ENCODE peak calls at places on chromosomes 11 and 22, in nine cellular contexts. H, M, P, K, C, I, F, S and G are unnamed samples.
A peak's percentile ranks its signal among the peaks of the same experiment; 100 is the strongest.

GRCh38 chr11:101127699-101128570 is 1.7 kb downstream of the PGR start:
- DNase-seq in H (peak; percentile 21), M (no peak), P (no peak), K (peak; percentile 23), C (no peak), I (no peak), F (no peak), S (peak; percentile 24), G (no peak)

GRCh38 chr11:66842501-66842895 is 743 bp upstream of the RCE1 start:
- DNase-seq in H (peak; percentile 20), M (no peak), P (no peak), K (no peak), C (no peak), I (no peak), F (no peak), S (no peak), G (no peak)

GRCh38 chr22:23152238-23153114 is 7.2 kb downstream of the RAB36 start:
- DNase-seq in H (no peak), M (no peak), P (no peak), K (no peak), C (no peak), I (no peak), F (no peak), S (no peak), G (no peak)

GRCh38 chr11:11605181-11605580 is 16.6 kb downstream of the GALNT18 start:
- DNase-seq in H (no peak), M (no peak), P (no peak), K (no peak), C (no peak), I (no peak), F (no peak), S (no peak), G (no peak)

GRCh38 chr11:45089251-45089650 is 57.2 kb upstream of the PRDM11 start:
- DNase-seq in H (peak; percentile 52), M (peak; percentile 99), P (peak; percentile 84), K (no peak), C (peak; percentile 85), I (peak; percentile 95), F (peak; percentile 86), S (peak; percentile 88), G (peak; percentile 68)

GRCh38 chr11:19789245-19789644 is 76.6 kb downstream of the NAV2 start:
- DNase-seq in H (no peak), M (no peak), P (no peak), K (no peak), C (no peak), I (no peak), F (no peak), S (no peak), G (no peak)

GRCh38 chr22:24431309-24432034 is 4.1 kb downstream of the ADORA2A start:
- DNase-seq in H (no peak), M (no peak), P (no peak), K (no peak), C (no peak), I (no peak), F (no peak), S (no peak), G (no peak)

GRCh38 chr11:40797981-40798380 is 661.5 kb downstream of the LRRC4C start:
- DNase-seq in H (no peak), M (no peak), P (peak; percentile 31), K (no peak), C (peak; percentile 59), I (no peak), F (no peak), S (no peak), G (no peak)

GRCh38 chr11:120432056-120433018 is 79.2 kb upstream of the GRIK4 start:
- DNase-seq in H (peak; percentile 26), M (peak; percentile 99), P (peak; percentile 99), K (no peak), C (peak; percentile 100), I (peak; percentile 99), F (peak; percentile 6), S (no peak), G (peak; percentile 98)

GRCh38 chr22:39427751-39428596 is 28.4 kb downstream of the TAB1 start:
- DNase-seq in H (no peak), M (no peak), P (no peak), K (peak; percentile 39), C (no peak), I (no peak), F (no peak), S (no peak), G (no peak)
- H3K4me3 ChIP-seq in H (no peak overlapping the region), M (no peak overlapping the region), P (no peak overlapping the region), K (no peak overlapping the region), C (no peak overlapping the region), I (no peak overlapping the region), F (no peak overlapping the region), S (no peak overlapping the region), G (no peak overlapping the region)

GRCh38 chr11:64874308-64874707 is 4.1 kb downstream of the EHD1 start:
- DNase-seq in H (no peak), M (no peak), P (peak; percentile 52), K (peak; percentile 83), C (no peak), I (no peak), F (no peak), S (no peak), G (no peak)

GRCh38 chr11:64876226-64876750 is 2.1 kb downstream of the EHD1 start:
- DNase-seq in H (no peak), M (no peak), P (no peak), K (no peak), C (no peak), I (no peak), F (no peak), S (no peak), G (no peak)

GRCh38 chr11:64876835-64877341 is 1.5 kb downstream of the EHD1 start:
- DNase-seq in H (peak; percentile 65), M (peak; percentile 69), P (peak; percentile 35), K (no peak), C (no peak), I (no peak), F (no peak), S (peak; percentile 67), G (no peak)

GRCh38 chr11:64874841-64875240 is 3.6 kb downstream of the EHD1 start:
- DNase-seq in H (no peak), M (no peak), P (no peak), K (no peak), C (no peak), I (no peak), F (no peak), S (no peak), G (no peak)

GRCh38 chr11:64875369-64876225 is 2.8 kb downstream of the EHD1 start:
- DNase-seq in H (no peak), M (no peak), P (no peak), K (no peak), C (no peak), I (no peak), F (no peak), S (no peak), G (no peak)
- H3K4me3 ChIP-seq in H (peak overlapping the region; percentile 94), M (peak overlapping the region; percentile 97), P (peak overlapping the region; percentile 98), K (peak overlapping the region; percentile 99), C (peak overlapping the region; percentile 99), I (peak overlapping the region; percentile 55), F (no peak overlapping the region), S (no peak overlapping the region), G (peak overlapping the region; percentile 96)

GRCh38 chr11:61153593-61154090 is 7.6 kb downstream of the VPS37C start:
- DNase-seq in H (no peak), M (peak; percentile 26), P (no peak), K (no peak), C (no peak), I (peak; percentile 37), F (no peak), S (no peak), G (no peak)
- H3K4me3 ChIP-seq in H (no peak overlapping the region), M (peak overlapping the region; percentile 9), P (no peak overlapping the region), K (no peak overlapping the region), C (no peak overlapping the region), I (no peak overlapping the region), F (no peak overlapping the region), S (no peak overlapping the region), G (no peak overlapping the region)

DNA sequence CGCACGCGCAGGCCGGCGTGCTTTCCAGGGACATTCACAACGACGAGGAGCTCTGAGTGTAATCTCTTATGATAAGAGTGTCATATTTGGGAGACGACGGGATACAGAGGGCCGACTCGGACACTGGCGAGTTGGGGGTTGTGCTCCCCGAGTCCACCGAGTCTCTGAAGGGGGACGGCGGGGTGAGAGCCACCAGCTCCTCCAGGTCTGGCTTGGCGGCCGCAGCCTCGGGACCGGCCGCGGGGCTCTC is 170.9 kb upstream of the CTSC start:
- DNase-seq in H (no peak), M (no peak), P (no peak), K (no peak), C (no peak), I (no peak), F (no peak), S (no peak), G (no peak)
- H3K4me3 ChIP-seq in H (peak overlapping the region; percentile 29), M (no peak overlapping the region), P (no peak overlapping the region), K (no peak overlapping the region), C (peak overlapping the region; percentile 33), I (peak overlapping the region; percentile 35), F (peak overlapping the region; percentile 28), S (no peak overlapping the region), G (peak overlapping the region; percentile 34)

GRCh38 chr11:31887180-31887579 is 76.1 kb upstream of the PAX6 start:
- DNase-seq in H (no peak), M (no peak), P (no peak), K (no peak), C (no peak), I (no peak), F (no peak), S (no peak), G (no peak)
- H3K4me3 ChIP-seq in H (no peak overlapping the region), M (no peak overlapping the region), P (no peak overlapping the region), K (no peak overlapping the region), C (no peak overlapping the region), I (no peak overlapping the region), F (no peak overlapping the region), S (no peak overlapping the region), G (no peak overlapping the region)

DNA sequence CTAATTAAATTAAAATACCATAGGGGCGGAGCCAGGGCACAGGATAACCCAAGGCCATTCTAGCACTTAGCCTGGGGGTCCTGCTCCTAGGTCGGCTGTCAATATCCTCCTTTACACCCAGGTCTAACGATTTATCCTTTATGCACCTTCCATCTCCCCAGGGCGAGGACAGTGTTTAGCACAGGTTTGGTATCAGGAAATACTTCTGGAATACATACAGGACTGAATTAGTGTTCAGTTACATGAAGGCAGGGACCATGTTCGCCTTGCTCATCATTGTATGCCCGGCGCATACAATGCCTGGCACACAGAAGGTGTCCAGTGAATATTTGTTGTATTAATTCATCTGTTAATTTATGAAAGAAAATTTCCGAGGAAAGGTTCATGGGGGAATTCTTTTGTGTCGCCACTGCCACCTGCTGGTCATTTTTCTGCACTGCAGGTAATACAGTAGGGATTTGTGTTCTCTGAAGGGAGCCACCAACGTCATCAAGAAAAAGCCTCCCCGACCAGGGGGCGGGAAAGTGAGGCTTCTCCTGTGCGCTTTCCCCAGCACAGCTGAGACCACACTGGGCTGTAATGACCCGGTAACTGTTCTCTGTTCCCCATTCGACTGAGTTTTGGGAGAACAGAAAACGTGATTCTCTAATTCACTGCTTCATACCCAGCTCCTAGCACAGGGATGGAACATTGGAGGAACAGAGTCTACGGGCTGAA is 68.7 kb upstream of the ASPHD2 start:
- DNase-seq in H (peak; percentile 69), M (peak; percentile 81), P (peak; percentile 79), K (peak; percentile 72), C (peak; percentile 62), I (no peak), F (peak; percentile 37), S (peak; percentile 78), G (peak; percentile 24)
- H3K4me3 ChIP-seq in H (no peak overlapping the region), M (peak overlapping the region; percentile 29), P (no peak overlapping the region), K (no peak overlapping the region), C (no peak overlapping the region), I (no peak overlapping the region), F (no peak overlapping the region), S (no peak overlapping the region), G (peak overlapping the region; percentile 14)